ENCODE peak calls at places on chromosomes 2 and 18, in ten cellular contexts. One of them, this sample, is unnamed.

GRCh38 chr18:63427566-63427965 is 5.3 kb upstream of the VPS4B start:
- DNase-seq in breast epithelium: no peak
- DNase-seq in NAMALWA: no peak
- DNase-seq in heart left ventricle: no peak
- DNase-seq in osteocyte: no peak
- DNase-seq in K562: peak
- DNase-seq in naive B cell: no peak
- DNase-seq in GM12878: no peak
- DNase-seq in fibroblast of the aortic adventitia: no peak
- DNase-seq in nephron progenitor cell: no peak
- DNase-seq in this sample: peak

GRCh38 chr2:141782574-141782973 is 348.2 kb downstream of the LRP1B start:
- DNase-seq in GM12878: no peak
- DNase-seq in nephron progenitor cell: no peak
- DNase-seq in breast epithelium: no peak
- DNase-seq in naive B cell: no peak
- DNase-seq in fibroblast of the aortic adventitia: no peak
- DNase-seq in K562: no peak
- DNase-seq in osteocyte: no peak
- DNase-seq in NAMALWA: no peak
- DNase-seq in heart left ventricle: no peak
- DNase-seq in this sample: no peak

GRCh38 chr2:149330127-149331022 is at the start of gene LYPD6:
- DNase-seq in nephron progenitor cell: peak
- DNase-seq in heart left ventricle: peak
- DNase-seq in NAMALWA: no peak
- DNase-seq in naive B cell: no peak
- DNase-seq in osteocyte: peak
- DNase-seq in GM12878: no peak
- DNase-seq in K562: no peak
- DNase-seq in breast epithelium: peak
- DNase-seq in fibroblast of the aortic adventitia: peak
- DNase-seq in this sample: peak

GRCh38 chr2:32532341-32532740 is 95.5 kb upstream of the TTC27 start:
- DNase-seq in osteocyte: no peak
- DNase-seq in K562: no peak
- DNase-seq in breast epithelium: no peak
- DNase-seq in heart left ventricle: no peak
- DNase-seq in GM12878: no peak
- DNase-seq in naive B cell: no peak
- DNase-seq in NAMALWA: no peak
- DNase-seq in fibroblast of the aortic adventitia: no peak
- DNase-seq in nephron progenitor cell: no peak
- DNase-seq in this sample: no peak

GRCh38 chr2:46632349-46632748 is 153.0 kb downstream of the TMEM247 start:
- DNase-seq in nephron progenitor cell: no peak
- DNase-seq in breast epithelium: no peak
- DNase-seq in GM12878: no peak
- DNase-seq in heart left ventricle: no peak
- DNase-seq in K562: peak
- DNase-seq in NAMALWA: peak
- DNase-seq in osteocyte: no peak
- DNase-seq in fibroblast of the aortic adventitia: peak
- DNase-seq in naive B cell: peak
- DNase-seq in this sample: no peak

GRCh38 chr18:72530622-72531021 is 13.5 kb downstream of the CBLN2 start:
- DNase-seq in GM12878: no peak
- DNase-seq in NAMALWA: peak
- DNase-seq in osteocyte: no peak
- DNase-seq in fibroblast of the aortic adventitia: no peak
- DNase-seq in nephron progenitor cell: no peak
- DNase-seq in K562: no peak
- DNase-seq in naive B cell: no peak
- DNase-seq in heart left ventricle: no peak
- DNase-seq in breast epithelium: no peak
- DNase-seq in this sample: no peak

GRCh38 chr2:226216578-226216977 is 583.0 kb downstream of the IRS1 start:
- DNase-seq in naive B cell: no peak
- DNase-seq in heart left ventricle: no peak
- DNase-seq in nephron progenitor cell: no peak
- DNase-seq in breast epithelium: no peak
- DNase-seq in K562: no peak
- DNase-seq in fibroblast of the aortic adventitia: no peak
- DNase-seq in osteocyte: no peak
- DNase-seq in NAMALWA: no peak
- DNase-seq in GM12878: no peak
- DNase-seq in this sample: no peak

GRCh38 chr2:49335546-49335945 is 181.2 kb upstream of the FSHR start:
- DNase-seq in osteocyte: no peak
- DNase-seq in K562: no peak
- DNase-seq in heart left ventricle: no peak
- DNase-seq in fibroblast of the aortic adventitia: no peak
- DNase-seq in breast epithelium: no peak
- DNase-seq in nephron progenitor cell: no peak
- DNase-seq in GM12878: no peak
- DNase-seq in NAMALWA: no peak
- DNase-seq in naive B cell: no peak
- DNase-seq in this sample: no peak

GRCh38 chr2:8515864-8516533 is 165.9 kb upstream of the ID2 start:
- DNase-seq in GM12878: peak
- DNase-seq in osteocyte: no peak
- DNase-seq in naive B cell: no peak
- DNase-seq in heart left ventricle: no peak
- DNase-seq in fibroblast of the aortic adventitia: no peak
- DNase-seq in K562: no peak
- DNase-seq in breast epithelium: no peak
- DNase-seq in nephron progenitor cell: no peak
- DNase-seq in NAMALWA: peak
- DNase-seq in this sample: no peak

GRCh38 chr2:233469261-233470006 is 97.1 kb downstream of the USP40 start:
- DNase-seq in NAMALWA: no peak
- DNase-seq in nephron progenitor cell: no peak
- DNase-seq in breast epithelium: no peak
- DNase-seq in osteocyte: no peak
- DNase-seq in fibroblast of the aortic adventitia: no peak
- DNase-seq in naive B cell: no peak
- DNase-seq in K562: peak
- DNase-seq in GM12878: no peak
- DNase-seq in heart left ventricle: peak
- DNase-seq in this sample: no peak

GRCh38 chr18:63302647-63303405 is 16.7 kb downstream of the BCL2 start:
- DNase-seq in breast epithelium: no peak
- DNase-seq in GM12878: no peak
- DNase-seq in K562: no peak
- DNase-seq in heart left ventricle: no peak
- DNase-seq in naive B cell: no peak
- DNase-seq in nephron progenitor cell: no peak
- DNase-seq in osteocyte: no peak
- DNase-seq in fibroblast of the aortic adventitia: no peak
- DNase-seq in NAMALWA: no peak
- DNase-seq in this sample: no peak

GRCh38 chr2:172438741-172439508 is 11.5 kb downstream of the ITGA6 start:
- DNase-seq in K562: no peak
- DNase-seq in heart left ventricle: peak
- DNase-seq in GM12878: no peak
- DNase-seq in nephron progenitor cell: no peak
- DNase-seq in NAMALWA: no peak
- DNase-seq in osteocyte: no peak
- DNase-seq in naive B cell: no peak
- DNase-seq in fibroblast of the aortic adventitia: peak
- DNase-seq in breast epithelium: no peak
- DNase-seq in this sample: no peak

GRCh38 chr2:83817511-83817910 is 641.6 kb downstream of the SUCLG1 start:
- DNase-seq in fibroblast of the aortic adventitia: peak
- DNase-seq in breast epithelium: no peak
- DNase-seq in NAMALWA: peak
- DNase-seq in GM12878: no peak
- DNase-seq in K562: no peak
- DNase-seq in naive B cell: no peak
- DNase-seq in osteocyte: no peak
- DNase-seq in nephron progenitor cell: no peak
- DNase-seq in heart left ventricle: no peak
- DNase-seq in this sample: no peak

GRCh38 chr2:75500633-75501032 is 60.1 kb downstream of the EVA1A start:
- DNase-seq in GM12878: no peak
- DNase-seq in heart left ventricle: no peak
- DNase-seq in osteocyte: no peak
- DNase-seq in NAMALWA: no peak
- DNase-seq in nephron progenitor cell: no peak
- DNase-seq in breast epithelium: no peak
- DNase-seq in naive B cell: no peak
- DNase-seq in fibroblast of the aortic adventitia: no peak
- DNase-seq in K562: no peak
- DNase-seq in this sample: no peak

GRCh38 chr2:240355962-240356361 is 79.5 kb upstream of the GPC1 start:
- DNase-seq in GM12878: no peak
- DNase-seq in NAMALWA: no peak
- DNase-seq in naive B cell: no peak
- DNase-seq in osteocyte: no peak
- DNase-seq in fibroblast of the aortic adventitia: no peak
- DNase-seq in K562: no peak
- DNase-seq in heart left ventricle: peak
- DNase-seq in breast epithelium: no peak
- DNase-seq in nephron progenitor cell: no peak
- DNase-seq in this sample: no peak

GRCh38 chr2:73939419-73939818 is 12.7 kb downstream of the DGUOK start:
- DNase-seq in breast epithelium: no peak
- DNase-seq in K562: no peak
- DNase-seq in fibroblast of the aortic adventitia: peak
- DNase-seq in NAMALWA: no peak
- DNase-seq in naive B cell: no peak
- DNase-seq in heart left ventricle: peak
- DNase-seq in nephron progenitor cell: no peak
- DNase-seq in osteocyte: no peak
- DNase-seq in GM12878: no peak
- DNase-seq in this sample: peak

GRCh38 chr2:177211602-177212105 is 940 bp upstream of the HNRNPA3 start:
- DNase-seq in naive B cell: no peak
- DNase-seq in nephron progenitor cell: no peak
- DNase-seq in breast epithelium: no peak
- DNase-seq in NAMALWA: no peak
- DNase-seq in osteocyte: no peak
- DNase-seq in fibroblast of the aortic adventitia: no peak
- DNase-seq in GM12878: no peak
- DNase-seq in K562: no peak
- DNase-seq in heart left ventricle: no peak
- DNase-seq in this sample: no peak

GRCh38 chr18:44715245-44715644 is 34.6 kb downstream of the SETBP1 start:
- DNase-seq in K562: no peak
- DNase-seq in heart left ventricle: no peak
- DNase-seq in naive B cell: no peak
- DNase-seq in GM12878: no peak
- DNase-seq in nephron progenitor cell: peak
- DNase-seq in fibroblast of the aortic adventitia: peak
- DNase-seq in osteocyte: no peak
- DNase-seq in breast epithelium: no peak
- DNase-seq in NAMALWA: no peak
- DNase-seq in this sample: no peak

GRCh38 chr2:104262714-104263113 is 591.2 kb upstream of the POU3F3 start:
- DNase-seq in GM12878: no peak
- DNase-seq in osteocyte: no peak
- DNase-seq in NAMALWA: no peak
- DNase-seq in nephron progenitor cell: no peak
- DNase-seq in naive B cell: no peak
- DNase-seq in K562: no peak
- DNase-seq in breast epithelium: no peak
- DNase-seq in heart left ventricle: no peak
- DNase-seq in fibroblast of the aortic adventitia: no peak
- DNase-seq in this sample: no peak

GRCh38 chr2:120741514-120742448 is 6.1 kb downstream of the GLI2 start:
- DNase-seq in GM12878: no peak
- DNase-seq in naive B cell: no peak
- DNase-seq in K562: no peak
- DNase-seq in nephron progenitor cell: peak
- DNase-seq in osteocyte: peak
- DNase-seq in fibroblast of the aortic adventitia: no peak
- DNase-seq in breast epithelium: no peak
- DNase-seq in heart left ventricle: no peak
- DNase-seq in NAMALWA: no peak
- DNase-seq in this sample: peak

GRCh38 chr2:184599875-184600227 is 1.5 kb downstream of the ZNF804A start:
- DNase-seq in osteocyte: no peak
- DNase-seq in breast epithelium: no peak
- DNase-seq in nephron progenitor cell: no peak
- DNase-seq in NAMALWA: no peak
- DNase-seq in naive B cell: no peak
- DNase-seq in fibroblast of the aortic adventitia: no peak
- DNase-seq in GM12878: no peak
- DNase-seq in K562: no peak
- DNase-seq in heart left ventricle: no peak
- DNase-seq in this sample: no peak

GRCh38 chr18:73461038-73461779 is 593.4 kb upstream of the NETO1 start:
- DNase-seq in fibroblast of the aortic adventitia: no peak
- DNase-seq in GM12878: no peak
- DNase-seq in NAMALWA: no peak
- DNase-seq in breast epithelium: no peak
- DNase-seq in K562: no peak
- DNase-seq in heart left ventricle: no peak
- DNase-seq in nephron progenitor cell: no peak
- DNase-seq in osteocyte: no peak
- DNase-seq in naive B cell: no peak
- DNase-seq in this sample: no peak

GRCh38 chr2:104546537-104546936 is 307.4 kb upstream of the POU3F3 start:
- DNase-seq in NAMALWA: no peak
- DNase-seq in GM12878: no peak
- DNase-seq in K562: no peak
- DNase-seq in heart left ventricle: no peak
- DNase-seq in breast epithelium: no peak
- DNase-seq in osteocyte: no peak
- DNase-seq in naive B cell: no peak
- DNase-seq in fibroblast of the aortic adventitia: no peak
- DNase-seq in nephron progenitor cell: no peak
- DNase-seq in this sample: no peak